ENCODE peak calls at places on chromosomes 7 and 10, in seven cellular contexts. B, I, C, U, T, S and P are unnamed samples.
A peak's percentile ranks its signal among the peaks of the same experiment; 100 is the strongest.

GRCh38 chr7:114997487-114998404 is 75.9 kb downstream of the MDFIC start:
- DNase-seq in B (no peak), I (no peak), C (no peak), U (no peak), T (no peak), S (no peak), P (no peak)

GRCh38 chr7:129906700-129907099 is 46.1 kb downstream of the UBE2H start:
- DNase-seq in B (peak; percentile 34), I (no peak), C (no peak), U (no peak), T (no peak), S (no peak), P (no peak)

GRCh38 chr7:54560726-54561125 is 18.6 kb downstream of the VSTM2A start:
- DNase-seq in B (no peak), I (no peak), C (no peak), U (no peak), T (no peak), S (no peak), P (no peak)

GRCh38 chr10:63042256-63042655 is 90.9 kb upstream of the NRBF2 start:
- DNase-seq in B (no peak), I (no peak), C (no peak), U (no peak), T (no peak), S (no peak), P (no peak)

GRCh38 chr7:14851610-14852009 is 50.9 kb downstream of the DGKB start:
- DNase-seq in B (no peak), I (no peak), C (no peak), U (no peak), T (no peak), S (no peak), P (no peak)

GRCh38 chr10:110313674-110314073 is 9.0 kb upstream of the SMNDC1 start:
- DNase-seq in B (no peak), I (no peak), C (no peak), U (no peak), T (no peak), S (no peak), P (no peak)

GRCh38 chr7:81684513-81685262 is 85.2 kb downstream of the HGF start:
- DNase-seq in B (peak; percentile 75), I (peak; percentile 85), C (peak; percentile 83), U (no peak), T (no peak), S (peak; percentile 99), P (peak; percentile 92)

GRCh38 chr10:26859241-26860025 is 1.3 kb downstream of the ABI1 start:
- DNase-seq in B (no peak), I (no peak), C (no peak), U (no peak), T (no peak), S (no peak), P (no peak)

GRCh38 chr10:7872041-7872442 is 53.7 kb downstream of the TAF3 start:
- DNase-seq in B (no peak), I (peak; percentile 7), C (no peak), U (no peak), T (no peak), S (no peak), P (no peak)

GRCh38 chr10:68796609-68797008 is 30.7 kb upstream of the STOX1 start:
- DNase-seq in B (no peak), I (no peak), C (no peak), U (no peak), T (no peak), S (no peak), P (no peak)

GRCh38 chr10:103896225-103896624 is 21.8 kb downstream of the STN1 start:
- DNase-seq in B (no peak), I (no peak), C (no peak), U (no peak), T (no peak), S (peak; percentile 53), P (no peak)

GRCh38 chr10:102645388-102645740 is 1.1 kb downstream of the TRIM8 start:
- DNase-seq in B (peak; percentile 79), I (peak; percentile 76), C (peak; percentile 78), U (no peak), T (no peak), S (peak; percentile 43), P (no peak)

GRCh38 chr10:1163204-1163660 is 107.0 kb downstream of the WDR37 start:
- DNase-seq in B (no peak), I (no peak), C (peak; percentile 14), U (peak; percentile 40), T (no peak), S (no peak), P (peak; percentile 83)

GRCh38 chr10:98414932-98415709 is at the start of gene PYROXD2:
- DNase-seq in B (peak; percentile 92), I (peak; percentile 48), C (peak; percentile 86), U (peak; percentile 91), T (peak; percentile 26), S (no peak), P (no peak)

GRCh38 chr7:157282141-157282801 is 54.5 kb upstream of the DNAJB6 start:
- DNase-seq in B (peak; percentile 65), I (no peak), C (no peak), U (no peak), T (no peak), S (no peak), P (no peak)

GRCh38 chr10:82934429-82934828 is 1059.4 kb downstream of the NRG3 start:
- DNase-seq in B (no peak), I (peak; percentile 49), C (no peak), U (no peak), T (no peak), S (peak; percentile 0), P (no peak)
- TF ChIP-seq CTCF in B (no peak), I (peak; percentile 28), C (no peak), U (peak; percentile 25), T (peak; percentile 48), S (peak; percentile 17), P (peak; percentile 59)

DNA sequence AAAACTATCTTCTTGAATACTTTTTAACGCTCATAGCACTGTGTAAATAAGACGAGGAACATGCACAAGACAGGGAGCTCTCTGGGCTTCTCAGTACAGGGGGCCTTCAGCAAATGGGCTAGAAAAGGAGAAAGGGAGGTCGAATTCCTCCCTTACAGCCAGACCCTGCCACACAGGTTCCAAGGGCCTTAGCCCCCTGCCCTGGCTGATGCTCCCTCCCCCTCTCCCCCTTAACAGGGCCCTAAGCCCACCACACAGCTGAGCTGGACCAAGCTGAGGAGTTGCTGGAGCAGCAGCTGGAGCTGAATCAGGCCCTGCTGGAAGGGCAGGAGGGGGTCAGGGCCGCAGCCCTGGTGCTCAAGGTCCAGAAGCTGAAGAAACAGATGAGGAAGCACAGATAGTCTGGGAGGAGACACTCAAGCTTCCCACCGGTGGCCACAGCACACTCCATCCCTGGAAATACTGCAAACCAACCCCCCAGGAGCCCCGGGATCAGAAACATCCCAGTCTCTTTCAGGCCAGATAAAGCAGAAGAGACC is 153.9 kb downstream of the SNX13 start:
- DNase-seq in B (no peak), I (no peak), C (no peak), U (no peak), T (no peak), S (no peak), P (peak; percentile 51)
- TF ChIP-seq CTCF in B (no peak), I (no peak), C (no peak), U (no peak), T (no peak), S (no peak), P (no peak)

GRCh38 chr7:4816419-4817080 is 41.1 kb downstream of the AP5Z1 start:
- DNase-seq in B (no peak), I (no peak), C (no peak), U (no peak), T (no peak), S (no peak), P (peak; percentile 88)

GRCh38 chr7:4815121-4815520 is 39.7 kb downstream of the AP5Z1 start:
- DNase-seq in B (no peak), I (no peak), C (no peak), U (no peak), T (no peak), S (no peak), P (peak; percentile 87)

GRCh38 chr7:4815609-4816418 is 40.4 kb downstream of the AP5Z1 start:
- DNase-seq in B (no peak), I (no peak), C (no peak), U (no peak), T (no peak), S (no peak), P (peak; percentile 89)

GRCh38 chr7:4818000-4818794 is 42.8 kb downstream of the AP5Z1 start:
- DNase-seq in B (no peak), I (no peak), C (no peak), U (no peak), T (no peak), S (no peak), P (no peak)

GRCh38 chr7:4817178-4817905 is 41.9 kb downstream of the AP5Z1 start:
- DNase-seq in B (no peak), I (no peak), C (no peak), U (no peak), T (no peak), S (no peak), P (no peak)
- TF ChIP-seq CTCF in B (no peak), I (no peak), C (no peak), U (no peak), T (no peak), S (no peak), P (no peak)

DNA sequence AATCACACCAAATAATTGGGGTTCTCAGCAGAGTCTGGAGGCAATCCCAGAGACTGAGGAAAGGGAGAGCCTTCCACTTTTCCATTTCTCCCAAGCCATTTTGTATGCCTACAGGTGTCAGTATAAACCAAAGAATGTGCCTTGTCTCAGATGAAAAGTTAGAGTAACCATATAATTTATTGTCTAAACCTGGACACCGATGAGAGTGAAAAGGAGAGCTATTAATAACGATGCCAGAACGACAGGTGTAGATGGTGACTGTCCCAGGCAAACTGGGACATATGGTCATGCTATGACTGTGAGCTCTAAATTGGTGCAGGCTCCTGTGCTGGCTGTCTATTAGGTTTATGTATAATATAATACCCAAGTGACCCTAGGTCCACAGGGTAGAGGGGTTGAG is 219.6 kb downstream of the ARHGAP12 start:
- DNase-seq in B (no peak), I (peak; percentile 56), C (no peak), U (no peak), T (no peak), S (peak; percentile 4), P (no peak)
- TF ChIP-seq CTCF in B (no peak), I (peak; percentile 2), C (no peak), U (no peak), T (no peak), S (no peak), P (peak; percentile 71)

DNA sequence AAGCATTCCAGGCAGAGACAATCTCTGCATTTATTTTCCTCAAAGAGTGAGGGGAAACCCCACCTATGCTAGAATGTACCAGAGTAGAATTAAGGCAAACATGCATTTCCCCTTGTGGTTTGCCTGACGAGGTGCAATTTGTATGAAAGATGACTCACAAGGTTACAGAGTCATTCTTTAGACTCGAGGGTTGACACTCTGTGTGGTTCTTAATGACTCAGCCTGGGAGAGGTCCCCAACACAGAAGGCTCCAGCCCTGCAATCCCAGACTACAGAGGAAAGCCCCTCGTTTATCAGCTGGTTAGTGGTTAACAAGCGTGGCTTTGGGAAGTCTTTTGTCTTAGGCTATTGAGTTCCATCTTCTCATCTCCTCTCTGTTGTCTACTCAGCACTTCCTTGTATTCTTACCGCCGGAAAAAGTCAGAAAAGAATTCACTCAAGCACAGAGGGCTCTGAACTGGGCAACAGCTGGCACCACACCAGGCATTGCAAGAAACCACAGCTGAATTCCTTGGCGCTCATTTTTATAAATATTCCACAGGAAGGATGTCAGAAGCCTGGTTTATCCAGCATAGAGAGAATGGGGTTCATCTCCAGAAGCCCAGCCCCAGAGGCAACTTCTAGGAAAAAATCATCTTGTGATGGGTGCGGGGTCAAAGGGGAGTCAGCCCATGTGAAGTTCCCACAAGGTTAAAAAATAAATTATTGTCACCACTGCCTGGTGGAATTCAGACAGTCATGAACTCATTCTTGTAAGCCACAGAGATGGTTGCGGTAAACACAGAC is 24.4 kb upstream of the SVIL start:
- DNase-seq in B (peak; percentile 63), I (peak; percentile 88), C (no peak), U (no peak), T (no peak), S (peak; percentile 94), P (no peak)
- TF ChIP-seq CTCF in B (peak; percentile 40), I (no peak), C (peak; percentile 61), U (peak; percentile 55), T (peak; percentile 45), S (peak; percentile 11), P (peak; percentile 75)